ENCODE peak calls at places on chromosome 11, in four cellular contexts. T is RWPE2, W is testis, J is progenitor cell of endocrine pancreas. K is an unnamed sample.

GRCh38 chr11:67584205-67584880 is 731 bp downstream of the GSTP1 start:
- DNase-seq in W (peak; percentile 65), J (peak; percentile 48), T (peak; percentile 88), K (peak; percentile 51)

GRCh38 chr11:8719260-8720190 is 36.9 kb downstream of the RPL27A start:
- DNase-seq in T (no peak), J (no peak), W (no peak), K (no peak)

GRCh38 chr11:79920480-79920879 is 479.6 kb upstream of the TENM4 start:
- DNase-seq in W (no peak), T (no peak), J (no peak), K (no peak)

GRCh38 chr11:130144129-130144528 is 15.5 kb upstream of the ST14 start:
- DNase-seq in T (peak; percentile 14), J (no peak), W (no peak), K (no peak)

GRCh38 chr11:119338318-119338890 is 2.3 kb downstream of the C1QTNF5 start:
- DNase-seq in J (peak; percentile 61), T (no peak), W (peak; percentile 85), K (peak; percentile 89)

GRCh38 chr11:108616549-108616948 is 23.0 kb upstream of the EXPH5 start:
- DNase-seq in W (no peak), J (no peak), T (no peak), K (no peak)

GRCh38 chr11:31160504-31161422 is 208.8 kb downstream of the DCDC1 start:
- DNase-seq in T (no peak), W (no peak), J (no peak), K (no peak)

GRCh38 chr11:113974741-113975470 is at the start of gene HTR3A:
- DNase-seq in T (no peak), W (peak; percentile 56), J (peak; percentile 22), K (no peak)

GRCh38 chr11:133947298-133947905 is 9.4 kb downstream of the IGSF9B start:
- DNase-seq in J (peak; percentile 57), T (no peak), W (peak; percentile 72), K (peak; percentile 66)

GRCh38 chr11:109641549-109641948 is 219.6 kb downstream of the C11orf87 start:
- DNase-seq in J (peak; percentile 29), T (no peak), W (no peak), K (no peak)

GRCh38 chr11:6628526-6628925 is 9.3 kb upstream of the TPP1 start:
- DNase-seq in J (no peak), W (no peak), T (no peak), K (no peak)

GRCh38 chr11:34345012-34345804 is 12.6 kb downstream of the ABTB2 start:
- DNase-seq in T (peak; percentile 81), W (no peak), J (no peak), K (no peak)

GRCh38 chr11:2446590-2447252 is 1.9 kb downstream of the KCNQ1 start:
- DNase-seq in J (no peak), W (no peak), T (peak; percentile 40), K (no peak)

GRCh38 chr11:3000032-3000961 is 8.2 kb upstream of the NAP1L4 start:
- DNase-seq in J (no peak), W (peak; percentile 91), T (no peak), K (no peak)

GRCh38 chr11:26278354-26278753 is 53.6 kb upstream of the ANO3 start:
- DNase-seq in W (no peak), T (no peak), J (no peak), K (no peak)
- TF ChIP-seq CTCF in W (no peak), T (no peak), J (no peak), K (no peak)

DNA sequence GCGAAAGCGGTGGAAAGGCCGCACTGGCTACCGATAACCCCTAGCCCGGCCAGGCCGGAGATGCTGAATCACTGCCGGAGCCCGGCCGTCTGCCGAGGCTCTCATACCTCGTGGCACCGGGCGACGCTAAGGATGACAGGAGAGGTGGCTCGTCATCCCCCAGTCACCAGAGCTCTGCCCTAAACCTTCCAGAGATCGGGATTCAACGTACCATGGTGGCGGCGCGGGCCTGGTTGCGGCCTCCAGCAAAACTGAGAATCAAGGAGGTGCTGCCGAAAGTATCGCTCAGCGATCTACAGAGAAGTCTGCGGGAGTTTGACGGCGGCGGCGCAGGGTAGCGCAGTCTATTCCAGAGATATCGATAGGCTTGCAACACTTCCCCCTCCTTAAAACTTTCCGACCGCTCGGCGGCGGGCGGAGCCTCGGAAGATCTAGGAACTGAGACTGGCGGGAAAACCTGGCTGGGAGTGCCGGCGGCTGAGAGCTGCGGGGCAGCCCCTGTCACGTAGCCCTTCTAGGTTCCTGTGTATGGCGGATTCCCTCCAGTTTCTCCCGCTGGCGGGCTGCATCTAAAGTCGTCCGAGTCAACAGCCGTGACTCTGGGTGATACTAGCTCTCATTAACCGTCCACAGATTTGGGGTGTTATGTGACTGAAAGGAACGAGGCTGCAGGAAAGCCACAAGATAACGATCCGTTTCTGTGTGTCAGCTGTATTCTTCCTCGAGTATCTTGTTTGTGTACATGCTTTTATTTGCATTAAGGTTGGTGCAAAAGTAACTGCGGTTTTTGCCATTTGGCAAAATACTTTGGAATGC is at the start of gene PSMA1:
- DNase-seq in J (peak; percentile 85), T (peak; percentile 91), W (peak; percentile 98), K (peak; percentile 84)
- TF ChIP-seq CTCF in J (peak; percentile 27), T (no peak), W (peak; percentile 60), K (no peak)

GRCh38 chr11:55701429-55701828 is 39.4 kb downstream of the OR4C6 start:
- DNase-seq in W (no peak), J (no peak), T (no peak), K (no peak)

GRCh38 chr11:55707029-55707428 is 45.0 kb downstream of the OR4C6 start:
- DNase-seq in T (no peak), W (no peak), J (no peak), K (peak; percentile 23)
- TF ChIP-seq CTCF in T (peak; percentile 80), W (peak; percentile 7), J (peak; percentile 41), K (peak; percentile 17)

DNA sequence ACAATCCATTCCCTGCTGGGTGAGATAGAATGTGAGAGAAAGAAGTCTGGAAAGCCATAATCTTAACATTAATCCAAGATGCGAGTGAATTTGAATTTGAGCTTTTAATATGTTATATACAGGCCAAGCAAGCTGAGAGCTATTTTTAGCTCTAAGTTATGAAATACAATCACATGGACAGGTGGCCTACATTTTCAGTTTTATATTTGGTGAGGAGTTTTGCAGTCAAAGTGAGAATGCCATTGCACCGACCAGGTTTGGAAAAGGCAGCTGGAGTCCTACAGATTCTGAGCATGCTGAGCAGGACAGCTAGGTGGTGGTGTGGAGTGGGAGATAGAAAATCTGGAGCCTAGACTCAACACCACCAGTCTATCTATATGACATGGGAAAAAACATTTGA is 12.0 kb downstream of the OR5B21 start:
- DNase-seq in W (no peak), T (no peak), J (no peak), K (no peak)
- TF ChIP-seq CTCF in W (no peak), T (no peak), J (no peak), K (no peak)

GRCh38 chr11:69212121-69213110 is 56.7 kb downstream of the SMIM38 start:
- DNase-seq in W (peak; percentile 7), J (no peak), T (peak; percentile 28), K (no peak)
- TF ChIP-seq CTCF in W (no peak), J (peak; percentile 38), T (peak; percentile 24), K (no peak)

GRCh38 chr11:74937696-74938475 is 11.0 kb downstream of the XRRA1 start:
- DNase-seq in J (no peak), W (no peak), T (no peak), K (no peak)

GRCh38 chr11:74942073-74942750 is 6.7 kb downstream of the XRRA1 start:
- DNase-seq in J (no peak), W (no peak), T (no peak), K (no peak)

GRCh38 chr11:74936087-74936486 is 12.8 kb downstream of the XRRA1 start:
- DNase-seq in W (no peak), T (no peak), J (no peak), K (no peak)

GRCh38 chr11:74936976-74937375 is 11.9 kb downstream of the XRRA1 start:
- DNase-seq in W (no peak), J (no peak), T (no peak), K (no peak)

GRCh38 chr11:74941492-74941891 is 7.4 kb downstream of the XRRA1 start:
- DNase-seq in W (no peak), J (no peak), T (no peak), K (no peak)
- TF ChIP-seq CTCF in W (no peak), J (no peak), T (no peak), K (no peak)